ENCODE peak calls at places on chromosomes 1 and 21, in five cellular contexts. M is A549, Z is GM23338, Y is K562, Q is HepG2. F is an unnamed sample.

GRCh38 chr1:198377702-198378101 is 162.8 kb downstream of the ATP6V1G3 start:
- DNase-seq in M (no peak), Z (no peak), Y (no peak), Q (no peak), F (no peak)

GRCh38 chr1:87436534-87436933 is 107.9 kb downstream of the LMO4 start:
- DNase-seq in M (no peak), Z (no peak), Y (no peak), Q (no peak), F (no peak)

GRCh38 chr21:15140321-15141019 is 75.7 kb upstream of the NRIP1 start:
- DNase-seq in M (peak; percentile 18), Z (no peak), Y (no peak), Q (peak; percentile 99), F (no peak)

GRCh38 chr21:41848971-41849580 is 30.1 kb downstream of the PRDM15 start:
- DNase-seq in M (no peak), Z (no peak), Y (no peak), Q (no peak), F (no peak)

GRCh38 chr1:110829955-110830553 is 42.9 kb upstream of the CD53 start:
- DNase-seq in M (peak; percentile 3), Z (peak; percentile 94), Y (peak; percentile 67), Q (peak; percentile 54), F (peak; percentile 37)

GRCh38 chr1:178881950-178882349 is 11.1 kb upstream of the ANGPTL1 start:
- DNase-seq in M (no peak), Z (no peak), Y (no peak), Q (no peak), F (no peak)

GRCh38 chr1:208002672-208003071 is 91.7 kb upstream of the CD34 start:
- DNase-seq in M (no peak), Z (no peak), Y (no peak), Q (no peak), F (no peak)

GRCh38 chr1:44524655-44525530 is 119.8 kb downstream of the RNF220 start:
- DNase-seq in M (no peak), Z (peak; percentile 39), Y (no peak), Q (no peak), F (no peak)

GRCh38 chr1:220375715-220376114 is 103.5 kb upstream of the RAB3GAP2 start:
- DNase-seq in M (no peak), Z (no peak), Y (no peak), Q (no peak), F (no peak)

GRCh38 chr1:183155939-183156338 is 30.1 kb upstream of the LAMC2 start:
- DNase-seq in M (no peak), Z (no peak), Y (no peak), Q (no peak), F (no peak)

GRCh38 chr1:95236784-95237575 is 3.0 kb downstream of the RWDD3 start:
- DNase-seq in M (no peak), Z (no peak), Y (no peak), Q (no peak), F (no peak)

GRCh38 chr1:220370041-220370700 is 97.9 kb upstream of the RAB3GAP2 start:
- DNase-seq in M (no peak), Z (no peak), Y (no peak), Q (no peak), F (no peak)

GRCh38 chr21:35925497-35925896 is 134.8 kb downstream of the SETD4 start:
- DNase-seq in M (no peak), Z (no peak), Y (peak; percentile 43), Q (peak; percentile 83), F (no peak)

GRCh38 chr1:23751050-23751814 is 8.0 kb downstream of the ELOA start:
- DNase-seq in M (peak; percentile 70), Z (peak; percentile 79), Y (peak; percentile 63), Q (peak; percentile 67), F (no peak)

DNA sequence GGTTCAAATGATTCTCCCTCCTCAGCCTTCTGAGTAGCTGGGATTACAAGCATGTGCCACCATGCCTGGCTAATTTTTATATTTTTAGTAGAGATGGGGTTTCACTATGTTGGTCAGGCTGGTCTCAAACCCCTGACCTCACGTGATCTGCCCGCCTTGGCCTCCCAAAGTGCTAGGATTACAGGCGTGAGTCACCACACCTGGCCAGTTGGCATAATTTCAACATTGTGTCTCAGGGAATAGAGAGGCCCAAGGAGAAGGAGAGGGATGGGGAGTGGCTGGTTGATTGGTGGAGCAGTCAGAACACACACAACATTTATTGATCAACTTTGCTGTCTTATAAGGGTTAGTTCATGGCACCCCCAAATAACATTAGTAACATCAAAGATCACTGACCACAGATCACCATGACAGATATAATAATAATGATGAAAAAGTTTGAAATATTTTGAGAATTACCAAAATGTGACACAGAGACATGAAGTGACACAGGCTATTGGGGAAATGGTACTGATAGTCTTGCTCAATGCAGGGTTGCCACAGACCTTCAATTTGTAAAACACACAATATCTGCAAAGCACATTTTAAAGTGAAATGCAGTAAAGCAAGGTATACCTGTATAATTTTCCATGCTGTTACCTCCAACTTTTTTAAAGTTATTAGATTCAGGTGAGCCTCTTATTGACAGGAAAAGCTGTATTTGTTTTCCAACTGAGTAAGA is 15.8 kb upstream of the CYB5R1 start:
- DNase-seq in M (no peak), Z (no peak), Y (no peak), Q (no peak), F (no peak)
- TF ChIP-seq JUNB in M (no peak), Z (no peak), Y (no peak), Q (no peak), F (no peak)

GRCh38 chr1:36086529-36087232 is 2.0 kb upstream of the ADPRS start:
- DNase-seq in M (no peak), Z (no peak), Y (no peak), Q (no peak), F (no peak)
- TF ChIP-seq JUNB in M (no peak), Z (no peak), Y (no peak), Q (no peak), F (no peak)

GRCh38 chr1:40256401-40257084 is 1.5 kb upstream of the ZMPSTE24 start:
- DNase-seq in M (no peak), Z (no peak), Y (no peak), Q (no peak), F (no peak)
- TF ChIP-seq JUNB in M (no peak), Z (no peak), Y (no peak), Q (no peak), F (no peak)

GRCh38 chr1:6975371-6975770 is 190.1 kb downstream of the CAMTA1 start:
- DNase-seq in M (no peak), Z (no peak), Y (no peak), Q (no peak), F (no peak)
- TF ChIP-seq JUNB in M (no peak), Z (no peak), Y (no peak), Q (no peak), F (no peak)

GRCh38 chr1:118300808-118301207 is 115.8 kb upstream of the SPAG17 start:
- DNase-seq in M (no peak), Z (peak; percentile 60), Y (no peak), Q (no peak), F (no peak)
- TF ChIP-seq JUNB in M (no peak), Z (no peak), Y (no peak), Q (no peak), F (no peak)

GRCh38 chr1:46585312-46585711 is 18.8 kb downstream of the MKNK1 start:
- DNase-seq in M (no peak), Z (no peak), Y (no peak), Q (no peak), F (no peak)
- TF ChIP-seq JUNB in M (no peak), Z (no peak), Y (no peak), Q (no peak), F (no peak)

GRCh38 chr1:203335503-203335902 is 15.4 kb downstream of the FMOD start:
- DNase-seq in M (no peak), Z (no peak), Y (no peak), Q (no peak), F (no peak)

GRCh38 chr1:203326830-203327683 is 21.7 kb downstream of the BTG2 start:
- DNase-seq in M (peak; percentile 95), Z (peak; percentile 97), Y (peak; percentile 99), Q (peak; percentile 75), F (peak; percentile 88)

GRCh38 chr1:203327684-203328457 is 22.6 kb downstream of the BTG2 start:
- DNase-seq in M (peak; percentile 82), Z (no peak), Y (peak; percentile 67), Q (no peak), F (no peak)

GRCh38 chr1:203328714-203329122 is 22.2 kb downstream of the FMOD start:
- DNase-seq in M (no peak), Z (peak; percentile 64), Y (peak; percentile 81), Q (peak; percentile 42), F (no peak)

GRCh38 chr1:203331224-203331623 is 19.7 kb downstream of the FMOD start:
- DNase-seq in M (no peak), Z (no peak), Y (no peak), Q (no peak), F (no peak)
- TF ChIP-seq JUNB in M (no peak), Z (no peak), Y (no peak), Q (no peak), F (no peak)